ENCODE peak calls at places on chromosome 17, in seven cellular contexts. One of them, this sample, is unnamed.

GRCh38 chr17:57940217-57940616 is 15.0 kb downstream of the CUEDC1 start:
- DNase-seq in stomach: no peak
- DNase-seq in A549: peak; percentile 55
- DNase-seq in ovary: no peak
- DNase-seq in esophagus muscularis mucosa: no peak
- DNase-seq in upper lobe of left lung: no peak
- DNase-seq in H1: no peak
- DNase-seq in this sample: no peak

GRCh38 chr17:15293558-15293957 is 28.4 kb upstream of the PMP22 start:
- DNase-seq in stomach: no peak
- DNase-seq in A549: no peak
- DNase-seq in ovary: no peak
- DNase-seq in esophagus muscularis mucosa: no peak
- DNase-seq in upper lobe of left lung: no peak
- DNase-seq in H1: no peak
- DNase-seq in this sample: no peak

GRCh38 chr17:82212331-82213250 is at the start of gene CCDC57:
- DNase-seq in stomach: peak; percentile 87
- DNase-seq in A549: peak; percentile 85
- DNase-seq in ovary: peak; percentile 84
- DNase-seq in esophagus muscularis mucosa: no peak
- DNase-seq in upper lobe of left lung: peak; percentile 97
- DNase-seq in H1: peak; percentile 88
- DNase-seq in this sample: peak; percentile 63

GRCh38 chr17:81690066-81690465 is 6.3 kb downstream of the HGS start:
- DNase-seq in stomach: no peak
- DNase-seq in A549: no peak
- DNase-seq in ovary: no peak
- DNase-seq in esophagus muscularis mucosa: no peak
- DNase-seq in upper lobe of left lung: no peak
- DNase-seq in H1: no peak
- DNase-seq in this sample: no peak

GRCh38 chr17:61461967-61462733 is 9.9 kb downstream of the TBX4 start:
- DNase-seq in stomach: no peak
- DNase-seq in A549: no peak
- DNase-seq in ovary: no peak
- DNase-seq in esophagus muscularis mucosa: no peak
- DNase-seq in upper lobe of left lung: peak; percentile 82
- DNase-seq in H1: peak; percentile 71
- DNase-seq in this sample: no peak

GRCh38 chr17:27256225-27257030 is 37.5 kb upstream of the WSB1 start:
- DNase-seq in stomach: no peak
- DNase-seq in A549: peak; percentile 84
- DNase-seq in ovary: no peak
- DNase-seq in esophagus muscularis mucosa: no peak
- DNase-seq in upper lobe of left lung: no peak
- DNase-seq in H1: no peak
- DNase-seq in this sample: no peak

GRCh38 chr17:5381542-5381941 is 37.9 kb downstream of the NUP88 start:
- DNase-seq in stomach: no peak
- DNase-seq in A549: no peak
- DNase-seq in ovary: no peak
- DNase-seq in esophagus muscularis mucosa: no peak
- DNase-seq in upper lobe of left lung: no peak
- DNase-seq in H1: no peak
- DNase-seq in this sample: no peak

GRCh38 chr17:40318835-40319332 is 9.9 kb downstream of the RARA start:
- DNase-seq in stomach: no peak
- DNase-seq in A549: no peak
- DNase-seq in ovary: peak; percentile 63
- DNase-seq in esophagus muscularis mucosa: no peak
- DNase-seq in upper lobe of left lung: peak; percentile 85
- DNase-seq in H1: no peak
- DNase-seq in this sample: no peak

GRCh38 chr17:74566132-74566753 is 1.1 kb downstream of the CD300H start:
- DNase-seq in stomach: peak; percentile 28
- DNase-seq in A549: peak; percentile 66
- DNase-seq in ovary: no peak
- DNase-seq in esophagus muscularis mucosa: no peak
- DNase-seq in upper lobe of left lung: no peak
- DNase-seq in H1: peak; percentile 85
- DNase-seq in this sample: peak; percentile 19

DNA sequence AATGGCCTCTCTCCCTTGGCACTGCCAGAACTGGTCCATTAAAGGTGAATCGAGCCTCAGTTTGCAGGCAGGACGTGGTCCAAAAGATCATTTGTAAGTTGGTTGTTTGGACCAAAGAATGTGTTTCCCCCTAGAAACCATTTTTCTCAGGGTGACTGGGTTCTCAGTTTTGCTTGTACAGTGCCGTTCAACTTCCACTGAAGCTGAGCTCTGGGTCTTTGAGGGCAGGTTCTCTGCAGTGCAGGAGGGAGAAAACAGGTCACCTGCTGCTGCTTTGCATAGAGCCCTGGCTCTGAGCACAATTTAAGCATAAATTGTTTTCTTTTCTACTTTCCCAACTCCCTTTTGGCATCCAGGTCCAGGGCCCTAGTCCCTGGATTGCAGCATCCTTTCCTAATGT is 8.9 kb upstream of the AMZ2 start:
- DNase-seq in stomach: no peak
- DNase-seq in A549: no peak
- DNase-seq in ovary: no peak
- DNase-seq in esophagus muscularis mucosa: no peak
- DNase-seq in upper lobe of left lung: no peak
- DNase-seq in H1: no peak
- DNase-seq in this sample: no peak
- TF ChIP-seq POLR2A in stomach: no peak
- TF ChIP-seq POLR2A in A549: no peak
- TF ChIP-seq POLR2A in ovary: no peak
- TF ChIP-seq POLR2A in esophagus muscularis mucosa: no peak
- TF ChIP-seq POLR2A in upper lobe of left lung: no peak
- TF ChIP-seq POLR2A in H1: no peak
- TF ChIP-seq POLR2A in this sample: no peak

GRCh38 chr17:28705074-28705659 is 6.5 kb downstream of the PROCA1 start:
- DNase-seq in stomach: no peak
- DNase-seq in A549: no peak
- DNase-seq in ovary: no peak
- DNase-seq in esophagus muscularis mucosa: no peak
- DNase-seq in upper lobe of left lung: no peak
- DNase-seq in H1: no peak
- DNase-seq in this sample: no peak

GRCh38 chr17:28705728-28706334 is 5.9 kb downstream of the PROCA1 start:
- DNase-seq in stomach: no peak
- DNase-seq in A549: no peak
- DNase-seq in ovary: no peak
- DNase-seq in esophagus muscularis mucosa: no peak
- DNase-seq in upper lobe of left lung: no peak
- DNase-seq in H1: no peak
- DNase-seq in this sample: no peak

GRCh38 chr17:28702752-28703150 is 8.9 kb downstream of the PROCA1 start:
- DNase-seq in stomach: no peak
- DNase-seq in A549: no peak
- DNase-seq in ovary: no peak
- DNase-seq in esophagus muscularis mucosa: no peak
- DNase-seq in upper lobe of left lung: no peak
- DNase-seq in H1: no peak
- DNase-seq in this sample: no peak

GRCh38 chr17:28703552-28704218 is 8.0 kb downstream of the PROCA1 start:
- DNase-seq in stomach: no peak
- DNase-seq in A549: no peak
- DNase-seq in ovary: no peak
- DNase-seq in esophagus muscularis mucosa: no peak
- DNase-seq in upper lobe of left lung: no peak
- DNase-seq in H1: no peak
- DNase-seq in this sample: no peak

DNA sequence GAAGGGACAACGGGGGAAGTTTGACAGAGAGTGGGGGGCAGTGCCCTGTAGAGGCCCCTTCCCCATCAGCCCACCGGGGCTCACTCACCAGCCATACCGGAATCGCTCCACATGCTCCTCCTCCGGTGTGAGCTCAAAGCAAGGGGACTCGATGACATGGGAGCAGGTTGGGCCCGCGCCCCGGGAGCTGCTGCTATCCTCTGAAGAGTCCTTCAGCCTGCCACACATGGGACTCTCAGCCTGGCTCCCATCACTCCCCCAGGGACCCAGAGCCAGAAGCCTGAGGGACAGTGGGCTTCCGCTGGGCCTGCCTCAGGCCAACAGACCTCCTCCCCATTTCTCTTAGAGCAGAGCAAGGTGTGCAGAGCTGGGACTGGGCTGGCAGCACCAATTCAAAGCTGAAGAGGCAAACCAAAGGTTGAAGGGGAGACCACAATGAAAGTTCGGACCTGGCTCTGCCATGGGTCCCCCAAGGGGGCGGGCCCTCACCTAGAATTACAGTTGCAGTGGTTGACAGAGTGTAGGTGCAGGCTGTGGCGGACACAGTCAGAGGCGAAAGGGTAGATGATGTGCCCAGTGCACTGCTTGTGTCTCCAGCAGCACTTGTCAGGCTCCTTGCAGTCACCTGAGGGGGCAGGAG is 7.3 kb downstream of the PROCA1 start:
- DNase-seq in stomach: no peak
- DNase-seq in A549: no peak
- DNase-seq in ovary: no peak
- DNase-seq in esophagus muscularis mucosa: no peak
- DNase-seq in upper lobe of left lung: peak; percentile 71
- DNase-seq in H1: no peak
- DNase-seq in this sample: no peak
- TF ChIP-seq EP300 in stomach: no peak
- TF ChIP-seq EP300 in A549: no peak
- TF ChIP-seq EP300 in ovary: no peak
- TF ChIP-seq EP300 in esophagus muscularis mucosa: no peak
- TF ChIP-seq EP300 in upper lobe of left lung: no peak
- TF ChIP-seq EP300 in H1: no peak
- TF ChIP-seq EP300 in this sample: no peak

DNA sequence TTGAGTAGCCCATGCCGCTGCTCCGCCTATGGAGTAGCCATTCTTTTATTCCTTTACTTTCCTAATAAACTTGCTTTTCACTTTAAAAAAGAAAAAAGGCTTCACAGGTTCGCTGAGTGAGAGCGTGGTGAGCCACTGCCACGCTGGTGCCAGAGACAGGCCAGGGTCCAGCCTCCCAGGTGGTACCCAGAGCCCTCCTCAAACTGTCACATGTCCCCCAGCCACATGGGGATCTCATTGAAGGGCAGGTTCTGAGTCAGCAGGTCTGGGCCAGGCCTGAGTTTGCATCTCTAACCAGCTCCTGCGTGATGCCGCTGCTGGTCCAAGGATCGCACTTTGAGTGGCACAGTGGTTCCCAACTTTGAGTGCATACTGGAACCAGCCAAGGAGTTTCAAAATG is 36.2 kb downstream of the RBFOX3 start:
- DNase-seq in stomach: no peak
- DNase-seq in A549: no peak
- DNase-seq in ovary: no peak
- DNase-seq in esophagus muscularis mucosa: no peak
- DNase-seq in upper lobe of left lung: no peak
- DNase-seq in H1: no peak
- DNase-seq in this sample: no peak
- H3K9me3 ChIP-seq in stomach: no peaks in the 10 kb centered on the region
- H3K9me3 ChIP-seq in A549: peaks cover 5% of the 10 kb centered on the region
- H3K9me3 ChIP-seq in ovary: no peaks in the 10 kb centered on the region
- H3K9me3 ChIP-seq in esophagus muscularis mucosa: no peaks in the 10 kb centered on the region
- H3K9me3 ChIP-seq in upper lobe of left lung: no peaks in the 10 kb centered on the region
- H3K9me3 ChIP-seq in H1: peaks cover 9% of the 10 kb centered on the region
- H3K9me3 ChIP-seq in this sample: no peaks in the 10 kb centered on the region

GRCh38 chr17:28551421-28552186 is 820 bp downstream of the UNC119 start:
- DNase-seq in stomach: no peak
- DNase-seq in A549: no peak
- DNase-seq in ovary: peak; percentile 31
- DNase-seq in esophagus muscularis mucosa: no peak
- DNase-seq in upper lobe of left lung: no peak
- DNase-seq in H1: no peak
- DNase-seq in this sample: no peak
- TF ChIP-seq POLR2A in stomach: no peak
- TF ChIP-seq POLR2A in A549: no peak
- TF ChIP-seq POLR2A in ovary: no peak
- TF ChIP-seq POLR2A in esophagus muscularis mucosa: no peak
- TF ChIP-seq POLR2A in upper lobe of left lung: no peak
- TF ChIP-seq POLR2A in H1: no peak
- TF ChIP-seq POLR2A in this sample: no peak

GRCh38 chr17:75779250-75779986 is 5.2 kb upstream of the UNK start:
- DNase-seq in stomach: peak; percentile 97
- DNase-seq in A549: peak; percentile 100
- DNase-seq in ovary: peak; percentile 96
- DNase-seq in esophagus muscularis mucosa: peak; percentile 100
- DNase-seq in upper lobe of left lung: peak; percentile 95
- DNase-seq in H1: peak; percentile 94
- DNase-seq in this sample: peak; percentile 95
- TF ChIP-seq EP300 in stomach: peak; percentile 76
- TF ChIP-seq EP300 in A549: no peak
- TF ChIP-seq EP300 in ovary: peak; percentile 90
- TF ChIP-seq EP300 in esophagus muscularis mucosa: peak; percentile 91
- TF ChIP-seq EP300 in upper lobe of left lung: peak; percentile 96
- TF ChIP-seq EP300 in H1: no peak
- TF ChIP-seq EP300 in this sample: peak; percentile 100